ENCODE peak calls at places on chromosomes 5 and 9, in five cellular contexts. T is B cell, A is fibroblast of lung, M is choroid plexus epithelial cell, Z is hepatocyte. Y is an unnamed sample.

GRCh38 chr9:111483419-111483861 is 743 bp downstream of the ECPAS start:
- DNase-seq in T (peak; percentile 51), A (no peak), M (no peak), Z (peak; percentile 83), Y (peak; percentile 59)

GRCh38 chr5:168227001-168227400 is 64.4 kb upstream of the WWC1 start:
- DNase-seq in T (no peak), A (peak; percentile 55), M (no peak), Z (no peak), Y (peak; percentile 8)

GRCh38 chr5:30930736-30931135 is 262.8 kb upstream of the CDH6 start:
- DNase-seq in T (no peak), A (peak; percentile 66), M (peak; percentile 59), Z (no peak), Y (no peak)

GRCh38 chr5:5071554-5071953 is 68.6 kb upstream of the ADAMTS16 start:
- DNase-seq in T (no peak), A (no peak), M (no peak), Z (no peak), Y (no peak)

GRCh38 chr9:130927995-130928900 is 10.8 kb downstream of the FIBCD1 start:
- DNase-seq in T (no peak), A (peak; percentile 82), M (peak; percentile 42), Z (peak; percentile 44), Y (no peak)

GRCh38 chr9:105390901-105391300 is 56.9 kb upstream of the FSD1L start:
- DNase-seq in T (no peak), A (no peak), M (no peak), Z (no peak), Y (no peak)

GRCh38 chr5:96657068-96657467 is 5.1 kb upstream of the CAST start:
- DNase-seq in T (no peak), A (peak; percentile 97), M (peak; percentile 92), Z (peak; percentile 58), Y (peak; percentile 77)

GRCh38 chr5:147455321-147455720 is 54.5 kb downstream of the DPYSL3 start:
- DNase-seq in T (no peak), A (peak; percentile 90), M (peak; percentile 47), Z (no peak), Y (no peak)

GRCh38 chr5:9332026-9332425 is 213.8 kb downstream of the SEMA5A start:
- DNase-seq in T (no peak), A (no peak), M (no peak), Z (no peak), Y (no peak)

GRCh38 chr5:75716715-75717081 is 539 bp downstream of the POC5 start:
- DNase-seq in T (no peak), A (no peak), M (peak; percentile 4), Z (no peak), Y (no peak)

GRCh38 chr5:111545031-111545430 is 32.7 kb upstream of the STARD4 start:
- DNase-seq in T (no peak), A (no peak), M (no peak), Z (no peak), Y (no peak)

GRCh38 chr5:15993934-15994333 is 185.7 kb downstream of the MARCHF11 start:
- DNase-seq in T (no peak), A (peak; percentile 13), M (peak; percentile 26), Z (no peak), Y (no peak)

GRCh38 chr9:129027224-129027684 is 877 bp downstream of the SH3GLB2 start:
- DNase-seq in T (no peak), A (no peak), M (no peak), Z (no peak), Y (no peak)

GRCh38 chr5:7397005-7397546 is 1.1 kb downstream of the ADCY2 start:
- DNase-seq in T (no peak), A (peak; percentile 31), M (no peak), Z (peak; percentile 49), Y (no peak)

GRCh38 chr9:122382901-122383850 is 12.4 kb downstream of the PTGS1 start:
- DNase-seq in T (no peak), A (peak; percentile 25), M (peak; percentile 65), Z (no peak), Y (no peak)

GRCh38 chr9:15136646-15137045 is 170.4 kb downstream of the TTC39B start:
- DNase-seq in T (no peak), A (no peak), M (peak; percentile 66), Z (peak; percentile 12), Y (peak; percentile 18)

GRCh38 chr9:123364241-123364824 is 8.3 kb downstream of the CRB2 start:
- DNase-seq in T (no peak), A (peak; percentile 85), M (no peak), Z (peak; percentile 78), Y (no peak)

GRCh38 chr5:153358315-153358976 is 132.0 kb upstream of the GRIA1 start:
- DNase-seq in T (no peak), A (no peak), M (no peak), Z (no peak), Y (no peak)

GRCh38 chr5:38497946-38498345 is 58.5 kb downstream of the LIFR start:
- DNase-seq in T (no peak), A (peak; percentile 24), M (peak; percentile 65), Z (peak; percentile 20), Y (no peak)

GRCh38 chr9:105413486-105414068 is 34.3 kb upstream of the FSD1L start:
- DNase-seq in T (no peak), A (peak; percentile 31), M (peak; percentile 54), Z (peak; percentile 45), Y (no peak)

GRCh38 chr5:12902611-12903010 is 998.4 kb upstream of the CTNND2 start:
- DNase-seq in T (no peak), A (no peak), M (no peak), Z (no peak), Y (no peak)

GRCh38 chr9:81974764-81975163 is 13.8 kb upstream of the SPATA31D1 start:
- DNase-seq in T (no peak), A (no peak), M (no peak), Z (no peak), Y (no peak)

GRCh38 chr5:151234476-151235238 is 10.8 kb upstream of the CCDC69 start:
- DNase-seq in T (peak; percentile 57), A (peak; percentile 25), M (peak; percentile 94), Z (peak; percentile 78), Y (peak; percentile 69)

GRCh38 chr5:171428168-171428658 is 8.8 kb downstream of the FGF18 start:
- DNase-seq in T (no peak), A (no peak), M (no peak), Z (no peak), Y (no peak)

GRCh38 chr9:93952784-93953491 is 2.2 kb downstream of the BARX1 start:
- DNase-seq in T (no peak), A (no peak), M (no peak), Z (peak; percentile 43), Y (peak; percentile 32)

GRCh38 chr5:137360607-137361006 is 138.5 kb downstream of the SPOCK1 start:
- DNase-seq in T (no peak), A (no peak), M (no peak), Z (no peak), Y (no peak)

GRCh38 chr5:34585601-34586104 is 70.5 kb upstream of the RAI14 start:
- DNase-seq in T (no peak), A (peak; percentile 79), M (peak; percentile 76), Z (peak; percentile 59), Y (no peak)

GRCh38 chr5:174358276-174358675 is 312.8 kb downstream of the NSG2 start:
- DNase-seq in T (no peak), A (no peak), M (no peak), Z (no peak), Y (no peak)
- TF ChIP-seq CTCF in T (no peak), A (no peak), M (no peak), Z (no peak), Y (no peak)

GRCh38 chr9:98215266-98215665 is 22.8 kb upstream of the CORO2A start:
- DNase-seq in T (no peak), A (no peak), M (no peak), Z (no peak), Y (no peak)
- TF ChIP-seq CTCF in T (no peak), A (no peak), M (no peak), Z (no peak), Y (no peak)

DNA sequence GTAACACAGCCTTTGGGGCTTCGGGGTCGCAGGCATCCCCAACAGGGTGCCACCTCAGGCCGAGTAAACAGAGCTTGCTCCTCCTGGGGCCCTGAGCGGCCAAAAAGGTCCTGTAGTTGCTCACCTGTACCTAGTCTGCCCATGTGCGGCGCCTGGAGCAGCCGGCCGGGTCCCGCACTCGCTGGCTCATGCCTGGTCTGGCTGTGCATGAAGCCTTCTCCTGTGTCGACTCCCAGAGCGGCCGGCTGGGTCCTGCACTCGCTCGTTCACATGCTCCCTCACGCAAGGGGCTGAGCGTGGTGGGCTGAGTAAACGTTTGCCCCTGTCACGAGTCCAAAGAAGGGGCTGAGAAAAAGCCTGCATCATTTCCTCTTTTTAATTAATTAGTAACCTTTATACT is 162.4 kb upstream of the TUT7 start:
- DNase-seq in T (no peak), A (no peak), M (no peak), Z (no peak), Y (no peak)
- TF ChIP-seq CTCF in T (no peak), A (no peak), M (no peak), Z (no peak), Y (no peak)

GRCh38 chr9:35452481-35452880 is 37.4 kb upstream of the RUSC2 start:
- DNase-seq in T (no peak), A (no peak), M (peak; percentile 37), Z (no peak), Y (no peak)
- TF ChIP-seq CTCF in T (no peak), A (peak; percentile 12), M (peak; percentile 55), Z (no peak), Y (no peak)

GRCh38 chr9:134275379-134275778 is 50.9 kb upstream of the RXRA start:
- DNase-seq in T (no peak), A (no peak), M (no peak), Z (no peak), Y (no peak)
- TF ChIP-seq CTCF in T (no peak), A (no peak), M (no peak), Z (no peak), Y (no peak)

GRCh38 chr9:2955616-2956015 is 111.7 kb upstream of the PUM3 start:
- DNase-seq in T (no peak), A (no peak), M (peak; percentile 1), Z (no peak), Y (no peak)
- TF ChIP-seq CTCF in T (no peak), A (no peak), M (no peak), Z (peak; percentile 20), Y (no peak)

GRCh38 chr9:120261419-120261818 is 318.5 kb downstream of the CDK5RAP2 start:
- DNase-seq in T (no peak), A (no peak), M (no peak), Z (no peak), Y (no peak)

GRCh38 chr9:120258096-120258495 is 321.9 kb downstream of the CDK5RAP2 start:
- DNase-seq in T (no peak), A (no peak), M (no peak), Z (no peak), Y (no peak)

GRCh38 chr9:120259100-120259499 is 320.9 kb downstream of the CDK5RAP2 start:
- DNase-seq in T (no peak), A (no peak), M (no peak), Z (no peak), Y (no peak)

GRCh38 chr9:120256146-120256545 is 323.8 kb downstream of the CDK5RAP2 start:
- DNase-seq in T (no peak), A (no peak), M (no peak), Z (no peak), Y (no peak)

DNA sequence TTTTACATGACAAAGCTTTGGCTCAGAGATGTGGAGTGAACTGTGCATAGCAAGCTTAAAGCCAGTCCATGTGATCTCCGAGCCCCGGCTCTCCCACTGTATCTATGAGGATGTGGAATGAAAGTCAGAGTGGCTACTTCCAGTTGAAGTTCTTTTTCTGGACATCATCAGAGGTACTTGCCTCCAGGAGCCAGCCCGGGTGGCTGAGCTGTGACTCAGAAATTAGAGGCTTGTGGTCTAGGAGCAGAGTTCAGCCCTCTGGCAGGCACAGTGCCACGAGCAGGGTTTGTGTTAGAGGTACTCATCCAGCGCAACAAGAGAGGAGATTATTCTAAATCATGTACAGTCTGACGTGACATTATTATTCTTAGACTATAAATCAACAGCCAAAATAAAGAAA is 322.5 kb downstream of the CDK5RAP2 start:
- DNase-seq in T (no peak), A (peak; percentile 25), M (no peak), Z (no peak), Y (no peak)
- TF ChIP-seq CTCF in T (no peak), A (no peak), M (no peak), Z (no peak), Y (no peak)

Y was measured in activated CD8-positive, alpha-beta T cell treated with anti-CD3 and anti-CD28 coated beads for 36 hours.